ENCODE peak calls at places on chromosomes 11 and 22, in ten cellular contexts. Y, F, S, N, T, W, V, X, H and L are unnamed samples.
A peak's percentile ranks its signal among the peaks of the same experiment; 100 is the strongest.

GRCh38 chr11:133809525-133810178 is 35.7 kb downstream of the SPATA19 start:
- DNase-seq in Y (no peak), F (no peak), S (no peak), N (no peak), T (no peak), W (no peak), V (peak; percentile 32), X (no peak), H (no peak), L (no peak)

GRCh38 chr11:32527191-32527590 is 56.4 kb upstream of the EIF3M start:
- DNase-seq in Y (no peak), F (no peak), S (no peak), N (no peak), T (no peak), W (no peak), V (no peak), X (no peak), H (no peak), L (no peak)

GRCh38 chr11:117259417-117259816 is 26.9 kb downstream of the RNF214 start:
- DNase-seq in Y (peak; percentile 12), F (no peak), S (peak; percentile 36), N (no peak), T (no peak), W (no peak), V (no peak), X (no peak), H (no peak), L (no peak)

GRCh38 chr11:14742849-14743248 is 99.2 kb downstream of the PDE3B start:
- DNase-seq in Y (no peak), F (no peak), S (no peak), N (no peak), T (no peak), W (no peak), V (no peak), X (no peak), H (no peak), L (no peak)

GRCh38 chr22:20741634-20742581 is 32.0 kb upstream of the SERPIND1 start:
- DNase-seq in Y (peak; percentile 11), F (no peak), S (no peak), N (no peak), T (no peak), W (no peak), V (peak; percentile 47), X (no peak), H (no peak), L (no peak)

GRCh38 chr22:49881856-49882255 is 28.2 kb downstream of the ZBED4 start:
- DNase-seq in Y (no peak), F (no peak), S (no peak), N (no peak), T (no peak), W (no peak), V (no peak), X (no peak), H (no peak), L (no peak)

GRCh38 chr22:49784630-49784971 is 43.1 kb downstream of the BRD1 start:
- DNase-seq in Y (no peak), F (no peak), S (no peak), N (no peak), T (no peak), W (no peak), V (no peak), X (no peak), H (peak; percentile 44), L (no peak)

GRCh38 chr11:112348480-112349029 is 87.9 kb upstream of the PLET1 start:
- DNase-seq in Y (no peak), F (no peak), S (no peak), N (no peak), T (no peak), W (no peak), V (no peak), X (no peak), H (no peak), L (no peak)

GRCh38 chr22:19903031-19903430 is 38.5 kb upstream of the COMT start:
- DNase-seq in Y (no peak), F (no peak), S (no peak), N (no peak), T (no peak), W (no peak), V (no peak), X (no peak), H (no peak), L (no peak)

GRCh38 chr22:19749876-19750275 is 10.7 kb upstream of the TBX1 start:
- DNase-seq in Y (no peak), F (no peak), S (no peak), N (no peak), T (no peak), W (no peak), V (no peak), X (no peak), H (peak; percentile 54), L (no peak)

GRCh38 chr22:17862646-17863181 is 88.4 kb upstream of the BID start:
- DNase-seq in Y (no peak), F (no peak), S (no peak), N (no peak), T (no peak), W (no peak), V (no peak), X (no peak), H (no peak), L (no peak)

GRCh38 chr11:35177370-35177769 is 38.4 kb downstream of the CD44 start:
- DNase-seq in Y (peak; percentile 35), F (no peak), S (no peak), N (no peak), T (no peak), W (no peak), V (no peak), X (no peak), H (no peak), L (no peak)

GRCh38 chr11:2775626-2776350 is 76.0 kb upstream of the KCNQ1OT1 start:
- DNase-seq in Y (no peak), F (peak; percentile 47), S (no peak), N (peak; percentile 7), T (peak; percentile 13), W (peak; percentile 49), V (peak; percentile 8), X (peak; percentile 45), H (no peak), L (no peak)

GRCh38 chr11:18748766-18749375 is 22.9 kb upstream of the IGSF22 start:
- DNase-seq in Y (no peak), F (no peak), S (no peak), N (no peak), T (no peak), W (no peak), V (peak; percentile 37), X (no peak), H (no peak), L (no peak)

GRCh38 chr11:57394203-57394602 is 3.8 kb upstream of the PRG2 start:
- DNase-seq in Y (no peak), F (no peak), S (no peak), N (no peak), T (no peak), W (no peak), V (no peak), X (no peak), H (no peak), L (no peak)

GRCh38 chr11:113091578-113091844 is 130.3 kb downstream of the NCAM1 start:
- DNase-seq in Y (no peak), F (no peak), S (no peak), N (no peak), T (no peak), W (no peak), V (no peak), X (no peak), H (no peak), L (no peak)

GRCh38 chr11:100876826-100877545 is 189.9 kb downstream of the ARHGAP42 start:
- DNase-seq in Y (peak; percentile 94), F (no peak), S (peak; percentile 89), N (no peak), T (no peak), W (no peak), V (no peak), X (no peak), H (no peak), L (no peak)

GRCh38 chr11:10694481-10695239 is 1.1 kb upstream of the IRAG1 start:
- DNase-seq in Y (peak; percentile 41), F (no peak), S (no peak), N (no peak), T (no peak), W (no peak), V (no peak), X (no peak), H (no peak), L (no peak)

GRCh38 chr11:64244966-64245365 is 1.8 kb downstream of the PPP1R14B start:
- DNase-seq in Y (no peak), F (no peak), S (no peak), N (no peak), T (no peak), W (no peak), V (no peak), X (no peak), H (peak; percentile 45), L (no peak)

GRCh38 chr11:75369846-75370245 is 18.4 kb upstream of the ARRB1 start:
- DNase-seq in Y (no peak), F (no peak), S (no peak), N (no peak), T (peak; percentile 47), W (no peak), V (no peak), X (no peak), H (no peak), L (no peak)
- TF ChIP-seq CTCF in Y (no peak), F (no peak), S (no peak), N (no peak), T (no peak), W (no peak), V (no peak), X (no peak), H (no peak), L (no peak)

GRCh38 chr11:27839226-27839913 is 139.1 kb upstream of the BDNF start:
- DNase-seq in Y (peak; percentile 11), F (no peak), S (peak; percentile 16), N (no peak), T (no peak), W (no peak), V (no peak), X (no peak), H (no peak), L (no peak)
- TF ChIP-seq CTCF in Y (peak; percentile 61), F (no peak), S (peak; percentile 35), N (no peak), T (no peak), W (no peak), V (no peak), X (no peak), H (no peak), L (no peak)

GRCh38 chr11:44258190-44258489 is 51.8 kb downstream of the ALX4 start:
- DNase-seq in Y (no peak), F (no peak), S (no peak), N (no peak), T (no peak), W (no peak), V (no peak), X (no peak), H (no peak), L (no peak)
- TF ChIP-seq CTCF in Y (peak; percentile 6), F (no peak), S (no peak), N (no peak), T (no peak), W (no peak), V (no peak), X (no peak), H (no peak), L (no peak)

DNA sequence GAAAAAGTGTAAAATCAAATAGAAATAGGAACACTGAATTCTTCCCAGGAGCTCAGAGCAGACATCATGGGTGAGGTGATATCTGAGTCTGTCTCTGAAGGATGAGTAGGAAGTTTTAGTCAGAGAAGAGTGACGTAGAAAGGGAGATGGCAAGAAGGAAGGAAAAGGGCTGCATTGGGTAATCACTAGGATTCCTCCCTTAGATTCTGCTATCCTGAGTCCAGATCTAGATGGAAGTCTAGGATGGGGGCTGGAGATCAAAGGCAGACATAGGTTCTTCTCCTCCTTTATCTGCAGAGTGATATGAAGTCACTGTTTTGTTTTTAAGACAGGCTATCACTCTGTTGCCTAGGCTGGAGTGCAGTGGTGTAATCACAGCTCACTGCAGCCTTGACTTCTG is 30.4 kb downstream of the POU2F3 start:
- DNase-seq in Y (no peak), F (no peak), S (no peak), N (no peak), T (no peak), W (no peak), V (no peak), X (no peak), H (no peak), L (no peak)
- TF ChIP-seq CTCF in Y (no peak), F (no peak), S (no peak), N (no peak), T (no peak), W (no peak), V (no peak), X (no peak), H (no peak), L (no peak)